ENCODE peak calls at places on chromosomes 6 and 20, in five cellular contexts. One of them, this sample, is unnamed. For H3K79me2, the result is how much of the 10 kb centered on the place peaks cover.

GRCh38 chr6:46323312-46323965 is 152.7 kb upstream of the ENPP5 start:
- DNase-seq in fibroblast of lung: peak
- DNase-seq in osteoblast: peak
- DNase-seq in OCI-LY7: no peak
- DNase-seq in astrocyte: peak
- DNase-seq in this sample: no peak

GRCh38 chr20:36035720-36036119 is 67.3 kb downstream of the CNBD2 start:
- DNase-seq in fibroblast of lung: no peak
- DNase-seq in osteoblast: peak
- DNase-seq in OCI-LY7: no peak
- DNase-seq in astrocyte: peak
- DNase-seq in this sample: peak

GRCh38 chr6:52020961-52021570 is 66.3 kb downstream of the PKHD1 start:
- DNase-seq in fibroblast of lung: peak
- DNase-seq in osteoblast: peak
- DNase-seq in OCI-LY7: peak
- DNase-seq in astrocyte: no peak
- DNase-seq in this sample: no peak

GRCh38 chr20:18738055-18738454 is 75.5 kb upstream of the SCP2D1 start:
- DNase-seq in fibroblast of lung: peak
- DNase-seq in osteoblast: no peak
- DNase-seq in OCI-LY7: no peak
- DNase-seq in astrocyte: no peak
- DNase-seq in this sample: peak

GRCh38 chr6:155195903-155196302 is 67.9 kb upstream of the CLDN20 start:
- DNase-seq in fibroblast of lung: no peak
- DNase-seq in osteoblast: no peak
- DNase-seq in OCI-LY7: no peak
- DNase-seq in astrocyte: no peak
- DNase-seq in this sample: no peak

GRCh38 chr6:73041051-73041450 is 184.2 kb downstream of the KHDC1L start:
- DNase-seq in fibroblast of lung: no peak
- DNase-seq in osteoblast: peak
- DNase-seq in OCI-LY7: no peak
- DNase-seq in astrocyte: no peak
- DNase-seq in this sample: no peak

GRCh38 chr6:165715428-165715827 is 52.4 kb upstream of the PDE10A start:
- DNase-seq in fibroblast of lung: no peak
- DNase-seq in osteoblast: no peak
- DNase-seq in OCI-LY7: no peak
- DNase-seq in astrocyte: no peak
- DNase-seq in this sample: no peak

GRCh38 chr6:154234019-154234772 is 122.4 kb downstream of the IPCEF1 start:
- DNase-seq in fibroblast of lung: no peak
- DNase-seq in osteoblast: no peak
- DNase-seq in OCI-LY7: no peak
- DNase-seq in astrocyte: no peak
- DNase-seq in this sample: no peak

GRCh38 chr6:39980839-39981580 is 46.7 kb upstream of the MOCS1 start:
- DNase-seq in fibroblast of lung: peak
- DNase-seq in osteoblast: no peak
- DNase-seq in OCI-LY7: peak
- DNase-seq in astrocyte: peak
- DNase-seq in this sample: peak

GRCh38 chr6:72788188-72788587 is 166.3 kb downstream of the KCNQ5 start:
- DNase-seq in fibroblast of lung: peak
- DNase-seq in osteoblast: peak
- DNase-seq in OCI-LY7: no peak
- DNase-seq in astrocyte: peak
- DNase-seq in this sample: no peak

GRCh38 chr20:24378651-24379050 is 90.8 kb upstream of the SYNDIG1 start:
- DNase-seq in fibroblast of lung: no peak
- DNase-seq in osteoblast: no peak
- DNase-seq in OCI-LY7: no peak
- DNase-seq in astrocyte: no peak
- DNase-seq in this sample: no peak

GRCh38 chr6:85240787-85241186 is 209.1 kb upstream of the NT5E start:
- DNase-seq in fibroblast of lung: no peak
- DNase-seq in osteoblast: no peak
- DNase-seq in OCI-LY7: no peak
- DNase-seq in astrocyte: no peak
- DNase-seq in this sample: no peak

GRCh38 chr20:7171911-7172310 is 404.4 kb downstream of the BMP2 start:
- DNase-seq in fibroblast of lung: peak
- DNase-seq in osteoblast: no peak
- DNase-seq in OCI-LY7: no peak
- DNase-seq in astrocyte: peak
- DNase-seq in this sample: no peak

GRCh38 chr6:14728396-14729024 is 517.4 kb upstream of the JARID2 start:
- DNase-seq in fibroblast of lung: peak
- DNase-seq in osteoblast: peak
- DNase-seq in OCI-LY7: peak
- DNase-seq in astrocyte: peak
- DNase-seq in this sample: no peak

GRCh38 chr6:111564482-111564945 is 41.2 kb downstream of the TRAF3IP2 start:
- DNase-seq in fibroblast of lung: peak
- DNase-seq in osteoblast: peak
- DNase-seq in OCI-LY7: no peak
- DNase-seq in astrocyte: peak
- DNase-seq in this sample: peak

GRCh38 chr6:64217721-64218603 is 582.4 kb downstream of the PHF3 start:
- DNase-seq in fibroblast of lung: peak
- DNase-seq in osteoblast: no peak
- DNase-seq in OCI-LY7: no peak
- DNase-seq in astrocyte: no peak
- DNase-seq in this sample: no peak

GRCh38 chr6:104527761-104528415 is 331.8 kb downstream of the HACE1 start:
- DNase-seq in fibroblast of lung: peak
- DNase-seq in osteoblast: no peak
- DNase-seq in OCI-LY7: peak
- DNase-seq in astrocyte: peak
- DNase-seq in this sample: no peak

GRCh38 chr6:39892490-39893129 is 41.7 kb downstream of the MOCS1 start:
- DNase-seq in fibroblast of lung: peak
- DNase-seq in osteoblast: peak
- DNase-seq in OCI-LY7: peak
- DNase-seq in astrocyte: peak
- DNase-seq in this sample: peak

GRCh38 chr20:51023617-51024155 is 779 bp upstream of the KCNG1 start:
- DNase-seq in fibroblast of lung: no peak
- DNase-seq in osteoblast: no peak
- DNase-seq in OCI-LY7: no peak
- DNase-seq in astrocyte: no peak
- DNase-seq in this sample: no peak

GRCh38 chr20:1336699-1337387 is 7.9 kb upstream of the SDCBP2 start:
- DNase-seq in fibroblast of lung: no peak
- DNase-seq in osteoblast: peak
- DNase-seq in OCI-LY7: no peak
- DNase-seq in astrocyte: peak
- DNase-seq in this sample: no peak

GRCh38 chr6:31966997-31967925 is 4.7 kb downstream of the DXO start:
- DNase-seq in fibroblast of lung: no peak
- DNase-seq in osteoblast: peak
- DNase-seq in OCI-LY7: no peak
- DNase-seq in astrocyte: no peak
- DNase-seq in this sample: no peak

GRCh38 chr20:38202982-38203293 is 37.9 kb upstream of the TGM2 start:
- DNase-seq in fibroblast of lung: no peak
- DNase-seq in osteoblast: no peak
- DNase-seq in OCI-LY7: no peak
- DNase-seq in astrocyte: no peak
- DNase-seq in this sample: no peak

GRCh38 chr6:160135922-160136655 is 14.5 kb downstream of the SLC22A1 start:
- DNase-seq in fibroblast of lung: no peak
- DNase-seq in osteoblast: no peak
- DNase-seq in OCI-LY7: no peak
- DNase-seq in astrocyte: no peak
- DNase-seq in this sample: no peak

GRCh38 chr6:160138839-160139419 is 17.3 kb downstream of the SLC22A1 start:
- DNase-seq in fibroblast of lung: no peak
- DNase-seq in osteoblast: no peak
- DNase-seq in OCI-LY7: no peak
- DNase-seq in astrocyte: no peak
- DNase-seq in this sample: no peak

GRCh38 chr6:160139420-160139851 is 17.8 kb downstream of the SLC22A1 start:
- DNase-seq in fibroblast of lung: peak
- DNase-seq in osteoblast: peak
- DNase-seq in OCI-LY7: no peak
- DNase-seq in astrocyte: peak
- DNase-seq in this sample: peak

GRCh38 chr6:160137989-160138835 is 16.6 kb downstream of the SLC22A1 start:
- DNase-seq in fibroblast of lung: peak
- DNase-seq in osteoblast: peak
- DNase-seq in OCI-LY7: peak
- DNase-seq in astrocyte: peak
- DNase-seq in this sample: peak

DNA sequence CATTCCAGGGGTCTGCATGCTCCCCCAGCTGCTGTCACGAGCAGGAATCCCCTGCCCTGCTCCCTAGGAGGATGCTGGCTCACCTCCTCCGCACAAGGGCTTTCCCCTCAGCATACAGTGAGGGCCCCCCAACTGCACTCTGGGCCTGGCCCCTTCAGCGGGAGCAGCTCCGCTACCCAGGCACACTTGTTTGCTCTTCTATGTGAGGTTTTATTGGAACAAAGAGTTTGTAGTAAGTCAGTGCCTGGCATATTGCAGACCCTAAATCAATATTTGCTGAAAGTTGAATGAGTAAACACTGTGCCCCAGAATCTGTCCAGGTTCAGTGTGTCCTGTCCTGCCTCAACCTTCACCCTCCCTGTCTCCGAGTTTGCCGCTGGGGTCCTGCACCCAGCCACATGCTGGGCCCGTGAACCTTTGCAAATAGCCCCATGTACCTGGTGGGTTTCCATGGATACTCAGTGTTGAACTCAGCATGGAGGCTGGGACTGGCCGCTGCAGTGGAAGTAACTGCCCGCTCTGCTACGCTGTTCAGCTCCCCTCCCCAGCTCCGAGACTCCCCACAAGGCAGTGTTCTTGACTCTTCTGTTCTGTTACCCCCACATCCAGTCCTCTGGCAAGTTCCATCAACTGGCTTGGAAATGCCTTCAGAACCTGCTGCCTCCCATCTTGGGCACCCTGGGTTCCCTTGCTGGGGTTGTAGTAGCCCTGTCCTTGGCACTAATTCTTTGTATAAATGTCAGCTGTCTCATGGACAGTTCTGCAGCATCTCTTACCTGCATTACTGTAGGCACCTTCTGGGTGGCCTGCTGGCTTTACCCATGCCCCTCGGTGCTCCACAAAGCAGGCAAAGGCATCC is 15.7 kb downstream of the SLC22A1 start:
- DNase-seq in fibroblast of lung: no peak
- DNase-seq in osteoblast: peak
- DNase-seq in OCI-LY7: no peak
- DNase-seq in astrocyte: no peak
- DNase-seq in this sample: no peak
- H3K79me2 ChIP-seq in fibroblast of lung: under half
- H3K79me2 ChIP-seq in osteoblast: under half
- H3K79me2 ChIP-seq in OCI-LY7: under half
- H3K79me2 ChIP-seq in astrocyte: under half
- H3K79me2 ChIP-seq in this sample: under half

GRCh38 chr6:151592449-151593169 is 98.8 kb downstream of the CCDC170 start:
- DNase-seq in fibroblast of lung: no peak
- DNase-seq in osteoblast: peak
- DNase-seq in OCI-LY7: no peak
- DNase-seq in astrocyte: no peak
- DNase-seq in this sample: no peak
- TF ChIP-seq CTCF in fibroblast of lung: no peak
- TF ChIP-seq CTCF in osteoblast: no peak
- TF ChIP-seq CTCF in OCI-LY7: no peak
- TF ChIP-seq CTCF in astrocyte: no peak
- TF ChIP-seq CTCF in this sample: no peak

GRCh38 chr20:57688864-57689263 is 21.0 kb downstream of the PMEPA1 start:
- DNase-seq in fibroblast of lung: no peak
- DNase-seq in osteoblast: peak
- DNase-seq in OCI-LY7: no peak
- DNase-seq in astrocyte: no peak
- DNase-seq in this sample: no peak

GRCh38 chr20:57689745-57690481 is 19.9 kb downstream of the PMEPA1 start:
- DNase-seq in fibroblast of lung: no peak
- DNase-seq in osteoblast: no peak
- DNase-seq in OCI-LY7: no peak
- DNase-seq in astrocyte: no peak
- DNase-seq in this sample: no peak

GRCh38 chr20:57688295-57688694 is 21.5 kb downstream of the PMEPA1 start:
- DNase-seq in fibroblast of lung: no peak
- DNase-seq in osteoblast: no peak
- DNase-seq in OCI-LY7: no peak
- DNase-seq in astrocyte: no peak
- DNase-seq in this sample: no peak

GRCh38 chr20:57692393-57692792 is 17.4 kb downstream of the PMEPA1 start:
- DNase-seq in fibroblast of lung: no peak
- DNase-seq in osteoblast: no peak
- DNase-seq in OCI-LY7: no peak
- DNase-seq in astrocyte: no peak
- DNase-seq in this sample: no peak

GRCh38 chr20:57690525-57690924 is 19.3 kb downstream of the PMEPA1 start:
- DNase-seq in fibroblast of lung: no peak
- DNase-seq in osteoblast: no peak
- DNase-seq in OCI-LY7: no peak
- DNase-seq in astrocyte: no peak
- DNase-seq in this sample: no peak
- H3K79me2 ChIP-seq in fibroblast of lung: under half
- H3K79me2 ChIP-seq in osteoblast: under half
- H3K79me2 ChIP-seq in OCI-LY7: under half
- H3K79me2 ChIP-seq in astrocyte: half or more
- H3K79me2 ChIP-seq in this sample: half or more

GRCh38 chr6:29702519-29703103 is 20.6 kb upstream of the HLA-F start:
- DNase-seq in fibroblast of lung: no peak
- DNase-seq in osteoblast: no peak
- DNase-seq in OCI-LY7: peak
- DNase-seq in astrocyte: no peak
- DNase-seq in this sample: no peak
- TF ChIP-seq CTCF in fibroblast of lung: peak
- TF ChIP-seq CTCF in osteoblast: peak
- TF ChIP-seq CTCF in OCI-LY7: peak
- TF ChIP-seq CTCF in astrocyte: peak
- TF ChIP-seq CTCF in this sample: peak

GRCh38 chr6:43680583-43681120 is 6.9 kb downstream of the MRPS18A start:
- DNase-seq in fibroblast of lung: no peak
- DNase-seq in osteoblast: no peak
- DNase-seq in OCI-LY7: no peak
- DNase-seq in astrocyte: no peak
- DNase-seq in this sample: no peak

GRCh38 chr6:43681303-43681702 is 6.3 kb downstream of the MRPS18A start:
- DNase-seq in fibroblast of lung: no peak
- DNase-seq in osteoblast: no peak
- DNase-seq in OCI-LY7: no peak
- DNase-seq in astrocyte: no peak
- DNase-seq in this sample: no peak

GRCh38 chr6:43682724-43683429 is 4.7 kb downstream of the MRPS18A start:
- DNase-seq in fibroblast of lung: no peak
- DNase-seq in osteoblast: no peak
- DNase-seq in OCI-LY7: no peak
- DNase-seq in astrocyte: no peak
- DNase-seq in this sample: no peak

GRCh38 chr6:43687079-43687436 is 533 bp downstream of the MRPS18A start:
- DNase-seq in fibroblast of lung: no peak
- DNase-seq in osteoblast: peak
- DNase-seq in OCI-LY7: no peak
- DNase-seq in astrocyte: no peak
- DNase-seq in this sample: no peak

GRCh38 chr6:43683708-43684455 is 3.7 kb downstream of the MRPS18A start:
- DNase-seq in fibroblast of lung: no peak
- DNase-seq in osteoblast: no peak
- DNase-seq in OCI-LY7: peak
- DNase-seq in astrocyte: no peak
- DNase-seq in this sample: no peak
- H3K79me2 ChIP-seq in fibroblast of lung: under half
- H3K79me2 ChIP-seq in osteoblast: half or more
- H3K79me2 ChIP-seq in OCI-LY7: half or more
- H3K79me2 ChIP-seq in astrocyte: half or more
- H3K79me2 ChIP-seq in this sample: half or more